ENCODE peak calls at places on chromosomes 1 and 21, in four cellular contexts. B, J, Z and R are unnamed samples. For H3K4me1, the result is how much of the 10 kb centered on the place peaks cover.

GRCh38 chr1:201261771-201262547 is 21.3 kb upstream of the PKP1 start:
- DNase-seq in Z (no peak), J (no peak), B (no peak), R (no peak)

GRCh38 chr1:54304518-54304917 is 101.7 kb downstream of the SSBP3 start:
- DNase-seq in Z (no peak), J (no peak), B (no peak), R (no peak)

GRCh38 chr1:71081697-71082080 is 854 bp upstream of the ZRANB2 start:
- DNase-seq in B (peak), Z (no peak), J (no peak), R (no peak)

GRCh38 chr1:167043752-167044488 is 46.3 kb downstream of the GPA33 start:
- DNase-seq in J (peak), B (peak), Z (peak), R (peak)

GRCh38 chr1:996851-997727 is 2.8 kb downstream of the HES4 start:
- DNase-seq in Z (no peak), B (no peak), J (peak), R (no peak)

GRCh38 chr1:77265180-77265579 is 16.6 kb upstream of the AK5 start:
- DNase-seq in J (no peak), B (no peak), Z (no peak), R (no peak)

GRCh38 chr1:61842863-61843514 is 100.7 kb downstream of the PATJ start:
- DNase-seq in B (no peak), Z (no peak), J (no peak), R (no peak)

GRCh38 chr1:199221371-199222150 is 582.7 kb downstream of the PTPRC start:
- DNase-seq in J (no peak), B (no peak), Z (no peak), R (no peak)

GRCh38 chr1:37721565-37721964 is 29.2 kb downstream of the CDCA8 start:
- DNase-seq in J (no peak), Z (no peak), B (no peak), R (no peak)

GRCh38 chr21:25639167-25639921 is at the start of gene JAM2:
- DNase-seq in J (peak), Z (no peak), B (peak), R (no peak)

GRCh38 chr1:232697191-232697590 is 67.3 kb upstream of the SIPA1L2 start:
- DNase-seq in B (no peak), Z (no peak), J (no peak), R (no peak)

GRCh38 chr1:157993179-157994080 is at the start of gene KIRREL1:
- DNase-seq in J (peak), Z (no peak), B (no peak), R (no peak)

GRCh38 chr21:22710725-22711124 is 1712.5 kb downstream of the NCAM2 start:
- DNase-seq in Z (no peak), J (no peak), B (no peak), R (no peak)

GRCh38 chr1:201628490-201628889 is 89.6 kb downstream of the NAV1 start:
- DNase-seq in Z (no peak), J (no peak), B (no peak), R (no peak)

GRCh38 chr1:59673575-59674467 is 140.9 kb upstream of the HOOK1 start:
- DNase-seq in B (peak), J (peak), Z (peak), R (no peak)

GRCh38 chr1:152479792-152480595 is 30.6 kb upstream of the LCE5A start:
- DNase-seq in Z (no peak), B (no peak), J (peak), R (peak)

GRCh38 chr21:15616864-15617574 is 112.8 kb upstream of the USP25 start:
- DNase-seq in Z (no peak), B (no peak), J (no peak), R (no peak)

GRCh38 chr1:25520446-25521061 is 22.9 kb upstream of the LDLRAP1 start:
- DNase-seq in Z (no peak), B (peak), J (peak), R (peak)

GRCh38 chr1:84598846-84599741 is 24.9 kb upstream of the CTBS start:
- DNase-seq in J (no peak), Z (no peak), B (no peak), R (no peak)

GRCh38 chr1:198529414-198529813 is 11.1 kb downstream of the ATP6V1G3 start:
- DNase-seq in J (no peak), Z (no peak), B (no peak), R (no peak)

GRCh38 chr1:40691538-40692428 is at the start of gene NFYC:
- DNase-seq in J (peak), Z (peak), B (peak), R (peak)

GRCh38 chr1:25622526-25622925 is 5.9 kb downstream of the MAN1C1 start:
- DNase-seq in B (no peak), J (no peak), Z (no peak), R (no peak)

GRCh38 chr1:63319069-63320023 is 3.0 kb upstream of the FOXD3 start:
- DNase-seq in B (no peak), J (no peak), Z (no peak), R (no peak)

GRCh38 chr1:84271452-84272273 is 29.8 kb upstream of the SAMD13 start:
- DNase-seq in B (no peak), Z (no peak), J (no peak), R (no peak)

GRCh38 chr1:5297199-5297877 is 642.9 kb downstream of the AJAP1 start:
- DNase-seq in J (peak), Z (no peak), B (no peak), R (no peak)

GRCh38 chr1:228003461-228004330 is 3.1 kb upstream of the WNT3A start:
- DNase-seq in Z (peak), B (no peak), J (no peak), R (no peak)

GRCh38 chr1:171122903-171123302 is 32.2 kb downstream of the FMO3 start:
- DNase-seq in B (no peak), J (no peak), Z (no peak), R (no peak)

GRCh38 chr1:51569284-51570062 is 47.4 kb upstream of the OSBPL9 start:
- DNase-seq in B (no peak), J (peak), Z (peak), R (no peak)
- H3K4me1 ChIP-seq in B (under half), J (under half), Z (under half), R (under half)

GRCh38 chr1:13781228-13781627 is 81.2 kb downstream of the PRDM2 start:
- DNase-seq in J (no peak), Z (no peak), B (no peak), R (no peak)
- H3K4me1 ChIP-seq in J (under half), Z (under half), B (under half), R (under half)

DNA sequence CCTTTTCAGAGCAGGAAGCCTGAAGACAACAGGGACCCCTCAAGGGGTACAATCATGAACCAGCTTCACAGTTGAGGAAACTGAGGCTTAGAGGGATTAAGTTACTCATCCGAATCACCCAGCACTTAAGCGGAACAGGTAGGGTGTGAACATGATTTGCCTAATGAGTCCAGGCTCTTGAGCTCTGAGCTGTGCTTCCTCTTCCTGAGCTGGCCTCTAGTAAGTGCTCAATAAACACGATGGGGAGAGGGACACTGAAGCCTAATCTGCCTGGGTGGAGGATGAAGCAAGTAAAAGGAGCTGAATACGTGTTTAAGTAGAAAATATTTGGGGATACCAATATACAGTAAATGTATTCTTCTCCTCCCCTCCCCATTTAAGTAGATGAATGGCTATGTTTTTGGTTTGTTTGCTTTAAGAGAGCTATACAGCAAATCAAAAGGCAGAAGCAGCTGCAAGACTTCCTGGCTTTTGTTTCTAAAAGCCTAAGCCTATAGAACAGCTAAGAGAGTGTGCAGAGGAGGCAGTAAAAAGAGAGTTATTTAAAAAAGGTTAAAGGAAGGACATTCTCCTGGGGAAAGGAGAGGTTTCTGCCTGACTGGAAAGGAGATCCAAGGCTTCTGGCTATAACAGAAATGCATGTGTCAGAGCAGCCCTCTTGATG is 20.5 kb downstream of the STPG1 start:
- DNase-seq in J (no peak), B (no peak), Z (no peak), R (no peak)
- H3K4me1 ChIP-seq in J (under half), B (under half), Z (under half), R (under half)

GRCh38 chr1:3468236-3469103 is 14.0 kb downstream of the ARHGEF16 start:
- DNase-seq in J (peak), Z (no peak), B (no peak), R (no peak)

GRCh38 chr1:3470650-3471355 is 16.3 kb downstream of the ARHGEF16 start:
- DNase-seq in J (no peak), Z (no peak), B (no peak), R (no peak)

GRCh38 chr1:3467096-3468036 is 12.9 kb downstream of the ARHGEF16 start:
- DNase-seq in B (no peak), J (no peak), Z (no peak), R (no peak)

GRCh38 chr1:3469849-3470649 is 15.6 kb downstream of the ARHGEF16 start:
- DNase-seq in B (no peak), Z (no peak), J (no peak), R (no peak)

GRCh38 chr1:3469104-3469848 is 14.8 kb downstream of the ARHGEF16 start:
- DNase-seq in J (no peak), Z (no peak), B (no peak), R (no peak)
- H3K4me1 ChIP-seq in J (under half), Z (under half), B (under half), R (under half)

DNA sequence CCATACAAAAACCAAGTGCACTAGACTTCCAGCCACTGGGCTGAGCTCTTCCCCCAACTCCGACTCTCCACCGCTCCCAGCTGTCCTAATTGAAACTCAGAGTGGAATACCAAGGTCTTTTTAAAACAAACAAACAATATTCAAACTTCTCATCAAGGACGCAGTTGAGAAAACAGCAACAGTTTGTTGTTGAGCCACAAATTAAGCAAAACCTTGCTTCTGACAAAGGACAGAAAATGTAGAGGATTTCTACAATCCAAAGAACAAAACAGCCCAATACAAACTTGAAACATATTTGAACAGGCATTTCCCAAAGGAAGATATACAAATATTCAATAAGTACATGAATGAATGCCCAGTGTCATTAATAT is 28.4 kb downstream of the RSPH1 start:
- DNase-seq in Z (no peak), B (no peak), J (no peak), R (no peak)
- H3K4me1 ChIP-seq in Z (under half), B (under half), J (under half), R (under half)

GRCh38 chr1:240091201-240091600 is 482 bp upstream of the FMN2 start:
- DNase-seq in J (no peak), Z (no peak), B (no peak), R (no peak)
- H3K4me1 ChIP-seq in J (under half), Z (under half), B (under half), R (under half)

GRCh38 chr1:64497484-64497883 is 27.6 kb downstream of the CACHD1 start:
- DNase-seq in Z (no peak), B (no peak), J (no peak), R (no peak)

GRCh38 chr1:64495878-64496277 is 25.9 kb downstream of the CACHD1 start:
- DNase-seq in B (no peak), J (no peak), Z (no peak), R (no peak)

GRCh38 chr1:64502924-64503323 is 33.0 kb downstream of the CACHD1 start:
- DNase-seq in B (no peak), J (no peak), Z (no peak), R (no peak)

GRCh38 chr1:64499011-64499410 is 29.1 kb downstream of the CACHD1 start:
- DNase-seq in B (no peak), Z (no peak), J (no peak), R (no peak)

DNA sequence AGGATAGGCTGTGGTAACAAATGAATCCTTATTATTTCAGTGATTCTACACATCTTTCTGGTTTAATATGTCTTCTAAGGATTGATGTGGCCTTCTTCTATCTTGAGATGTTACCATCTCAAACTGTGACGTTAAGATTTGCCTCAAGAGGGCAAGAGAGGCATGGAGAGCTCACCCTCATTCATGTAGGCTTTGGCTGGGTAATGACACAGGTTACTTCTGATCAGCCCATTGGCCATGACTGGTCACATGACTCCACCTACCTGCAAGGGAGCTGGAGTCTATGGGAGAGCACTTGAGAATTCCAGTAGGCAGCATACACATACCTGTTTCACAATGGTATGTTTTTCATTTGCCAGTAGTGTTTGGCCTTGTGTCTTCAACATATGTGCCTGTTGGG is 30.0 kb downstream of the CACHD1 start:
- DNase-seq in Z (no peak), J (no peak), B (no peak), R (no peak)
- H3K4me1 ChIP-seq in Z (under half), J (under half), B (under half), R (under half)

DNA sequence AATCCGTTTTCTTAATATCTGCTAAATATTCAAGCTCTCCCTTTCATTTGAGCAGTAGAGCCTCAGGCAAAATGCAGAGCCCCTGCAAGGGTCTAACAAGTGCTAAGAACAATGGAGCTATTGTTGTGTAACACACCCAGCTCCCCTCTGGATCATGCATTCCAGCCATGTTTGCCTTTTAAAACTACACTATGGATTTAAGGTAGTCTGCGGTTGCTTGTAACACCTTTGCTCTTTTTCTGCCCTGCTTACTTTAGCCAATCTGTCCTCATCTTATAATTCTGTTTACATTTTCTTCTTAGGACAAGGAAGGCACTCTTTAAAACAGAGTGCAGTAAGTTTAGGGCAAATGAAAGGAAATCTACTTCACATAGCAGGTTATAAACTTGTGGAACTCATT is 60.0 kb upstream of the C1orf105 start:
- DNase-seq in B (no peak), J (no peak), Z (no peak), R (no peak)
- H3K4me1 ChIP-seq in B (under half), J (under half), Z (under half), R (under half)

GRCh38 chr1:52658795-52659194 is 25.8 kb downstream of the SHISAL2A start:
- DNase-seq in J (no peak), Z (no peak), B (no peak), R (no peak)
- H3K4me1 ChIP-seq in J (under half), Z (under half), B (under half), R (under half)